ENCODE peak calls at places on chromosomes 2 and 18, in six cellular contexts. One of them, this sample, is unnamed.

GRCh38 chr2:11270891-11271290 is 73.5 kb downstream of the ROCK2 start:
- DNase-seq in GM13976: no peak
- DNase-seq in WTC11: no peak
- DNase-seq in left lung: no peak
- DNase-seq in AG04450: peak
- DNase-seq in transverse colon: no peak
- DNase-seq in this sample: no peak

GRCh38 chr2:186687774-186688173 is 6.1 kb upstream of the FAM171B start:
- DNase-seq in left lung: no peak
- DNase-seq in GM13976: no peak
- DNase-seq in AG04450: peak
- DNase-seq in WTC11: no peak
- DNase-seq in transverse colon: no peak
- DNase-seq in this sample: no peak

GRCh38 chr2:190979906-190980629 is 33.9 kb downstream of the STAT1 start:
- DNase-seq in left lung: peak
- DNase-seq in transverse colon: peak
- DNase-seq in AG04450: peak
- DNase-seq in GM13976: no peak
- DNase-seq in WTC11: no peak
- DNase-seq in this sample: no peak

GRCh38 chr2:231604101-231604684 is 11.5 kb downstream of the TEX44 start:
- DNase-seq in transverse colon: peak
- DNase-seq in left lung: peak
- DNase-seq in AG04450: no peak
- DNase-seq in GM13976: peak
- DNase-seq in WTC11: peak
- DNase-seq in this sample: peak

GRCh38 chr2:132911726-132912724 is 242.0 kb upstream of the LYPD1 start:
- DNase-seq in WTC11: peak
- DNase-seq in GM13976: no peak
- DNase-seq in AG04450: peak
- DNase-seq in transverse colon: no peak
- DNase-seq in left lung: no peak
- DNase-seq in this sample: no peak

GRCh38 chr2:158543957-158544356 is 87.2 kb downstream of the PKP4 start:
- DNase-seq in left lung: no peak
- DNase-seq in AG04450: no peak
- DNase-seq in transverse colon: no peak
- DNase-seq in WTC11: no peak
- DNase-seq in GM13976: no peak
- DNase-seq in this sample: no peak

GRCh38 chr2:219274392-219274921 is 4.7 kb upstream of the DNAJB2 start:
- DNase-seq in left lung: no peak
- DNase-seq in transverse colon: no peak
- DNase-seq in GM13976: no peak
- DNase-seq in WTC11: no peak
- DNase-seq in AG04450: peak
- DNase-seq in this sample: no peak

GRCh38 chr2:241842067-241842415 is 16.7 kb downstream of the PDCD1 start:
- DNase-seq in transverse colon: no peak
- DNase-seq in WTC11: no peak
- DNase-seq in left lung: no peak
- DNase-seq in GM13976: no peak
- DNase-seq in AG04450: no peak
- DNase-seq in this sample: no peak

GRCh38 chr18:56851774-56852173 is 200.6 kb downstream of the WDR7 start:
- DNase-seq in transverse colon: no peak
- DNase-seq in left lung: no peak
- DNase-seq in WTC11: no peak
- DNase-seq in AG04450: no peak
- DNase-seq in GM13976: peak
- DNase-seq in this sample: peak

GRCh38 chr2:26035110-26035728 is 1.3 kb downstream of the RAB10 start:
- DNase-seq in WTC11: no peak
- DNase-seq in left lung: no peak
- DNase-seq in AG04450: no peak
- DNase-seq in GM13976: no peak
- DNase-seq in transverse colon: no peak
- DNase-seq in this sample: peak

GRCh38 chr2:221676566-221677172 is 104.6 kb upstream of the EPHA4 start:
- DNase-seq in transverse colon: no peak
- DNase-seq in WTC11: no peak
- DNase-seq in left lung: no peak
- DNase-seq in GM13976: no peak
- DNase-seq in AG04450: no peak
- DNase-seq in this sample: no peak

GRCh38 chr2:70645733-70646420 is 92.3 kb upstream of the TGFA start:
- DNase-seq in AG04450: no peak
- DNase-seq in WTC11: peak
- DNase-seq in transverse colon: no peak
- DNase-seq in GM13976: no peak
- DNase-seq in left lung: no peak
- DNase-seq in this sample: no peak

GRCh38 chr2:233602076-233602475 is 15.4 kb upstream of the UGT1A8 start:
- DNase-seq in AG04450: no peak
- DNase-seq in WTC11: no peak
- DNase-seq in left lung: no peak
- DNase-seq in GM13976: no peak
- DNase-seq in transverse colon: no peak
- DNase-seq in this sample: no peak

GRCh38 chr18:63137999-63138448 is 181.5 kb downstream of the BCL2 start:
- DNase-seq in AG04450: no peak
- DNase-seq in left lung: no peak
- DNase-seq in GM13976: no peak
- DNase-seq in WTC11: no peak
- DNase-seq in transverse colon: no peak
- DNase-seq in this sample: no peak

GRCh38 chr2:222281495-222281894 is 17.3 kb downstream of the PAX3 start:
- DNase-seq in GM13976: no peak
- DNase-seq in left lung: no peak
- DNase-seq in transverse colon: no peak
- DNase-seq in WTC11: no peak
- DNase-seq in AG04450: no peak
- DNase-seq in this sample: no peak

GRCh38 chr2:210399440-210400041 is 77.0 kb downstream of the LANCL1 start:
- DNase-seq in AG04450: no peak
- DNase-seq in WTC11: no peak
- DNase-seq in left lung: no peak
- DNase-seq in transverse colon: no peak
- DNase-seq in GM13976: peak
- DNase-seq in this sample: peak

GRCh38 chr2:64036343-64036742 is 17.1 kb upstream of the VPS54 start:
- DNase-seq in GM13976: peak
- DNase-seq in WTC11: no peak
- DNase-seq in transverse colon: no peak
- DNase-seq in AG04450: no peak
- DNase-seq in left lung: no peak
- DNase-seq in this sample: peak

GRCh38 chr18:45664824-45665763 is 49.8 kb downstream of the SLC14A2 start:
- DNase-seq in AG04450: no peak
- DNase-seq in left lung: no peak
- DNase-seq in GM13976: peak
- DNase-seq in WTC11: peak
- DNase-seq in transverse colon: peak
- DNase-seq in this sample: peak

GRCh38 chr2:169116307-169116706 is 46.9 kb downstream of the DHRS9 start:
- DNase-seq in left lung: no peak
- DNase-seq in WTC11: no peak
- DNase-seq in GM13976: no peak
- DNase-seq in transverse colon: no peak
- DNase-seq in AG04450: no peak
- DNase-seq in this sample: no peak

GRCh38 chr2:144079808-144080207 is 440.1 kb downstream of the ZEB2 start:
- DNase-seq in GM13976: no peak
- DNase-seq in left lung: no peak
- DNase-seq in AG04450: no peak
- DNase-seq in WTC11: no peak
- DNase-seq in transverse colon: no peak
- DNase-seq in this sample: no peak

GRCh38 chr2:232473467-232473890 is 14.2 kb downstream of the ECEL1 start:
- DNase-seq in AG04450: no peak
- DNase-seq in WTC11: no peak
- DNase-seq in left lung: no peak
- DNase-seq in transverse colon: no peak
- DNase-seq in GM13976: no peak
- DNase-seq in this sample: no peak

GRCh38 chr2:60818272-60818671 is 62.2 kb downstream of the PAPOLG start:
- DNase-seq in transverse colon: no peak
- DNase-seq in left lung: no peak
- DNase-seq in AG04450: no peak
- DNase-seq in GM13976: no peak
- DNase-seq in WTC11: no peak
- DNase-seq in this sample: no peak

GRCh38 chr2:191150451-191151314 is at the start of gene STAT4:
- DNase-seq in GM13976: peak
- DNase-seq in WTC11: peak
- DNase-seq in transverse colon: peak
- DNase-seq in left lung: peak
- DNase-seq in AG04450: no peak
- DNase-seq in this sample: peak

GRCh38 chr2:23824777-23825212 is 102.1 kb downstream of the ATAD2B start:
- DNase-seq in WTC11: no peak
- DNase-seq in left lung: no peak
- DNase-seq in AG04450: no peak
- DNase-seq in GM13976: peak
- DNase-seq in transverse colon: no peak
- DNase-seq in this sample: peak

GRCh38 chr2:36561223-36561944 is 36.6 kb downstream of the FEZ2 start:
- DNase-seq in AG04450: peak
- DNase-seq in WTC11: no peak
- DNase-seq in GM13976: no peak
- DNase-seq in transverse colon: peak
- DNase-seq in left lung: no peak
- DNase-seq in this sample: no peak

GRCh38 chr2:223993634-223994232 is 36.5 kb downstream of the MRPL44 start:
- DNase-seq in left lung: no peak
- DNase-seq in GM13976: peak
- DNase-seq in WTC11: peak
- DNase-seq in transverse colon: peak
- DNase-seq in AG04450: peak
- DNase-seq in this sample: peak

GRCh38 chr2:156319811-156320490 is 12.6 kb downstream of the NR4A2 start:
- DNase-seq in transverse colon: peak
- DNase-seq in AG04450: no peak
- DNase-seq in GM13976: peak
- DNase-seq in left lung: peak
- DNase-seq in WTC11: peak
- DNase-seq in this sample: peak

GRCh38 chr2:75456825-75457224 is 103.9 kb downstream of the EVA1A start:
- DNase-seq in GM13976: no peak
- DNase-seq in WTC11: no peak
- DNase-seq in left lung: no peak
- DNase-seq in AG04450: no peak
- DNase-seq in transverse colon: no peak
- DNase-seq in this sample: no peak

GRCh38 chr18:54284535-54284934 is 15.2 kb downstream of the POLI start:
- DNase-seq in transverse colon: no peak
- DNase-seq in WTC11: no peak
- DNase-seq in AG04450: no peak
- DNase-seq in left lung: no peak
- DNase-seq in GM13976: no peak
- DNase-seq in this sample: no peak

GRCh38 chr2:96324716-96325037 is 440 bp upstream of the ITPRIPL1 start:
- DNase-seq in AG04450: no peak
- DNase-seq in transverse colon: no peak
- DNase-seq in GM13976: peak
- DNase-seq in left lung: no peak
- DNase-seq in WTC11: no peak
- DNase-seq in this sample: no peak

GRCh38 chr2:241666627-241667400 is 19.8 kb downstream of the DTYMK start:
- DNase-seq in transverse colon: no peak
- DNase-seq in left lung: peak
- DNase-seq in GM13976: peak
- DNase-seq in AG04450: no peak
- DNase-seq in WTC11: no peak
- DNase-seq in this sample: no peak

GRCh38 chr2:126643431-126643830 is 12.5 kb upstream of the GYPC start:
- DNase-seq in left lung: no peak
- DNase-seq in transverse colon: no peak
- DNase-seq in AG04450: no peak
- DNase-seq in GM13976: no peak
- DNase-seq in WTC11: peak
- DNase-seq in this sample: no peak
- TF ChIP-seq CTCF in left lung: no peak
- TF ChIP-seq CTCF in transverse colon: no peak
- TF ChIP-seq CTCF in AG04450: no peak
- TF ChIP-seq CTCF in GM13976: no peak
- TF ChIP-seq CTCF in WTC11: no peak
- TF ChIP-seq CTCF in this sample: no peak

GRCh38 chr2:58553937-58554336 is 312.8 kb upstream of the FANCL start:
- DNase-seq in left lung: no peak
- DNase-seq in WTC11: peak
- DNase-seq in AG04450: no peak
- DNase-seq in GM13976: no peak
- DNase-seq in transverse colon: no peak
- DNase-seq in this sample: peak
- TF ChIP-seq CTCF in left lung: no peak
- TF ChIP-seq CTCF in WTC11: no peak
- TF ChIP-seq CTCF in AG04450: no peak
- TF ChIP-seq CTCF in GM13976: peak
- TF ChIP-seq CTCF in transverse colon: no peak
- TF ChIP-seq CTCF in this sample: peak

DNA sequence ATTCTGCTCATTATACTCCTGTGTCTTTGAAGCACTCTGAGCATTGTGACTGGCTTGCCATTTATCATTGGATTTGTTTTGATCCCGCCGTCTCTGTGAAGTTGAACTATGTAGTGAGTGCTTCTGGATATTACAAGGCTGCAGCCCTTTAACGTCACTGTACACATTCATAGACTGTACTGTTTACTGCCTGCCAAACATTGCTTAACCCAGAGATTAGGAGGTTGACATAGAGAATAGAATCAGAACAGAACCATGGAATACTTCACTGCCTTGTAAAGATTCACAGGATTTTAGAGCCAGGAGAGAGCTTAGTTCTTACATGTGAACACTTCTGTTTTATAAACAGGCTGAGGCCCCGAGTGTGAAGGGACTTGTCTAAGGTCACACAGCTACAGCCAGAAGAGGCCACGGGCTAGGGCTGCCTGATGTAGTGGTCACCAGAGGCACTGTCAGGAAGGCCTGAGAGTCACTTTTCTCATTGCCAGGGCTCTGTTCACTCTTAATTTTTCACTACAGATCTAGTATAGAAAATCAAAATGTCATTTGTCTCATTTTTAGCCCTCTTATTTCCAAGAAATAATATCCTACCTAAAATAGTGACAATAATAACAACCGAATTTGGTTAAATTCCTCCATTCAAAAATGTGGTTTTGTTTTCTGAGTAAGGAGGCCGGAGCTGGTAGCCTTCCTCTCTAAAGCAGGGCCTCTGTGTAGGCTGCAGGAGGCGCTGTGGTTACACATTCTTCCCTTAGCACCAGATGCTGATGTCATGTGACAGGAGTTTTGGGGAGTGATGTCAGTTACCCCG is 87.9 kb downstream of the UGGT1 start:
- DNase-seq in transverse colon: peak
- DNase-seq in GM13976: peak
- DNase-seq in AG04450: peak
- DNase-seq in WTC11: peak
- DNase-seq in left lung: no peak
- DNase-seq in this sample: peak
- TF ChIP-seq CTCF in transverse colon: peak
- TF ChIP-seq CTCF in GM13976: peak
- TF ChIP-seq CTCF in AG04450: peak
- TF ChIP-seq CTCF in WTC11: peak
- TF ChIP-seq CTCF in left lung: peak
- TF ChIP-seq CTCF in this sample: peak

GRCh38 chr18:44320619-44321460 is 359.8 kb upstream of the SETBP1 start:
- DNase-seq in GM13976: no peak
- DNase-seq in AG04450: no peak
- DNase-seq in left lung: peak
- DNase-seq in transverse colon: no peak
- DNase-seq in WTC11: peak
- DNase-seq in this sample: no peak
- TF ChIP-seq CTCF in GM13976: no peak
- TF ChIP-seq CTCF in AG04450: no peak
- TF ChIP-seq CTCF in left lung: no peak
- TF ChIP-seq CTCF in transverse colon: no peak
- TF ChIP-seq CTCF in WTC11: no peak
- TF ChIP-seq CTCF in this sample: no peak

This sample was measured in GM13977.